ENCODE peak calls at places on chromosomes 11 and 22, in nine cellular contexts. One of them, this sample, is unnamed.

GRCh38 chr22:45170001-45170466 is 6.3 kb downstream of the NUP50 start:
- DNase-seq in cardiac fibroblast: no peak
- DNase-seq in fibroblast of pulmonary artery: no peak
- DNase-seq in dorsolateral prefrontal cortex: no peak
- DNase-seq in nephron progenitor cell: no peak
- DNase-seq in DND-41: no peak
- DNase-seq in HCT116: no peak
- DNase-seq in HFF-Myc: no peak
- DNase-seq in IMR-90: peak
- DNase-seq in this sample: no peak

GRCh38 chr11:86518211-86518610 is 143.5 kb downstream of the CCDC81 start:
- DNase-seq in dorsolateral prefrontal cortex: no peak
- DNase-seq in cardiac fibroblast: no peak
- DNase-seq in HFF-Myc: no peak
- DNase-seq in fibroblast of pulmonary artery: no peak
- DNase-seq in IMR-90: no peak
- DNase-seq in HCT116: no peak
- DNase-seq in DND-41: no peak
- DNase-seq in nephron progenitor cell: no peak
- DNase-seq in this sample: peak

GRCh38 chr11:119323532-119324033 is 6.7 kb upstream of the MCAM start:
- DNase-seq in IMR-90: peak
- DNase-seq in HCT116: peak
- DNase-seq in nephron progenitor cell: peak
- DNase-seq in dorsolateral prefrontal cortex: no peak
- DNase-seq in cardiac fibroblast: peak
- DNase-seq in DND-41: peak
- DNase-seq in HFF-Myc: peak
- DNase-seq in fibroblast of pulmonary artery: peak
- DNase-seq in this sample: no peak

GRCh38 chr11:65071907-65072630 is 11.8 kb downstream of the CDCA5 start:
- DNase-seq in nephron progenitor cell: no peak
- DNase-seq in HCT116: no peak
- DNase-seq in HFF-Myc: no peak
- DNase-seq in fibroblast of pulmonary artery: no peak
- DNase-seq in IMR-90: no peak
- DNase-seq in cardiac fibroblast: no peak
- DNase-seq in DND-41: no peak
- DNase-seq in dorsolateral prefrontal cortex: no peak
- DNase-seq in this sample: no peak

GRCh38 chr11:117220999-117221774 is 10.7 kb downstream of the PCSK7 start:
- DNase-seq in HFF-Myc: no peak
- DNase-seq in cardiac fibroblast: peak
- DNase-seq in fibroblast of pulmonary artery: peak
- DNase-seq in dorsolateral prefrontal cortex: no peak
- DNase-seq in IMR-90: no peak
- DNase-seq in DND-41: no peak
- DNase-seq in nephron progenitor cell: no peak
- DNase-seq in HCT116: no peak
- DNase-seq in this sample: no peak

GRCh38 chr11:68053981-68054812 is 15.4 kb downstream of the TCIRG1 start:
- DNase-seq in DND-41: no peak
- DNase-seq in IMR-90: no peak
- DNase-seq in HFF-Myc: no peak
- DNase-seq in HCT116: no peak
- DNase-seq in fibroblast of pulmonary artery: no peak
- DNase-seq in cardiac fibroblast: no peak
- DNase-seq in dorsolateral prefrontal cortex: peak
- DNase-seq in nephron progenitor cell: no peak
- DNase-seq in this sample: no peak

GRCh38 chr11:3093281-3094191 is 36.3 kb upstream of the CARS1 start:
- DNase-seq in IMR-90: no peak
- DNase-seq in nephron progenitor cell: no peak
- DNase-seq in HFF-Myc: no peak
- DNase-seq in HCT116: no peak
- DNase-seq in cardiac fibroblast: no peak
- DNase-seq in fibroblast of pulmonary artery: no peak
- DNase-seq in dorsolateral prefrontal cortex: no peak
- DNase-seq in DND-41: no peak
- DNase-seq in this sample: no peak

GRCh38 chr11:126133902-126134301 is 71.2 kb upstream of the CDON start:
- DNase-seq in DND-41: no peak
- DNase-seq in fibroblast of pulmonary artery: no peak
- DNase-seq in HCT116: no peak
- DNase-seq in HFF-Myc: no peak
- DNase-seq in cardiac fibroblast: no peak
- DNase-seq in IMR-90: no peak
- DNase-seq in dorsolateral prefrontal cortex: no peak
- DNase-seq in nephron progenitor cell: no peak
- DNase-seq in this sample: no peak

GRCh38 chr11:20158597-20159257 is 1.5 kb downstream of the DBX1 start:
- DNase-seq in DND-41: no peak
- DNase-seq in fibroblast of pulmonary artery: peak
- DNase-seq in HCT116: no peak
- DNase-seq in HFF-Myc: peak
- DNase-seq in IMR-90: peak
- DNase-seq in cardiac fibroblast: peak
- DNase-seq in nephron progenitor cell: peak
- DNase-seq in dorsolateral prefrontal cortex: no peak
- DNase-seq in this sample: no peak

GRCh38 chr11:7558046-7558445 is 44.2 kb downstream of the PPFIBP2 start:
- DNase-seq in HCT116: no peak
- DNase-seq in dorsolateral prefrontal cortex: no peak
- DNase-seq in nephron progenitor cell: no peak
- DNase-seq in DND-41: no peak
- DNase-seq in IMR-90: no peak
- DNase-seq in fibroblast of pulmonary artery: no peak
- DNase-seq in cardiac fibroblast: no peak
- DNase-seq in HFF-Myc: no peak
- DNase-seq in this sample: no peak

GRCh38 chr11:7561562-7561961 is 47.8 kb downstream of the PPFIBP2 start:
- DNase-seq in fibroblast of pulmonary artery: no peak
- DNase-seq in nephron progenitor cell: no peak
- DNase-seq in HCT116: no peak
- DNase-seq in cardiac fibroblast: no peak
- DNase-seq in HFF-Myc: no peak
- DNase-seq in dorsolateral prefrontal cortex: no peak
- DNase-seq in IMR-90: no peak
- DNase-seq in DND-41: no peak
- DNase-seq in this sample: no peak

GRCh38 chr11:7555067-7555699 is 41.4 kb downstream of the PPFIBP2 start:
- DNase-seq in HFF-Myc: no peak
- DNase-seq in IMR-90: no peak
- DNase-seq in HCT116: no peak
- DNase-seq in dorsolateral prefrontal cortex: peak
- DNase-seq in nephron progenitor cell: no peak
- DNase-seq in fibroblast of pulmonary artery: no peak
- DNase-seq in cardiac fibroblast: peak
- DNase-seq in DND-41: no peak
- DNase-seq in this sample: no peak

GRCh38 chr11:7563269-7563668 is 49.5 kb downstream of the PPFIBP2 start:
- DNase-seq in cardiac fibroblast: no peak
- DNase-seq in nephron progenitor cell: no peak
- DNase-seq in fibroblast of pulmonary artery: no peak
- DNase-seq in IMR-90: no peak
- DNase-seq in dorsolateral prefrontal cortex: no peak
- DNase-seq in DND-41: no peak
- DNase-seq in HFF-Myc: no peak
- DNase-seq in HCT116: no peak
- DNase-seq in this sample: no peak

GRCh38 chr11:7559404-7560283 is 45.8 kb downstream of the PPFIBP2 start:
- DNase-seq in nephron progenitor cell: no peak
- DNase-seq in fibroblast of pulmonary artery: no peak
- DNase-seq in IMR-90: no peak
- DNase-seq in DND-41: no peak
- DNase-seq in dorsolateral prefrontal cortex: no peak
- DNase-seq in HCT116: no peak
- DNase-seq in HFF-Myc: no peak
- DNase-seq in cardiac fibroblast: no peak
- DNase-seq in this sample: no peak
- TF ChIP-seq CTCF in nephron progenitor cell: no peak
- TF ChIP-seq CTCF in fibroblast of pulmonary artery: no peak
- TF ChIP-seq CTCF in IMR-90: no peak
- TF ChIP-seq CTCF in DND-41: no peak
- TF ChIP-seq CTCF in dorsolateral prefrontal cortex: no peak
- TF ChIP-seq CTCF in HCT116: no peak
- TF ChIP-seq CTCF in HFF-Myc: no peak
- TF ChIP-seq CTCF in cardiac fibroblast: no peak
- TF ChIP-seq CTCF in this sample: no peak

DNA sequence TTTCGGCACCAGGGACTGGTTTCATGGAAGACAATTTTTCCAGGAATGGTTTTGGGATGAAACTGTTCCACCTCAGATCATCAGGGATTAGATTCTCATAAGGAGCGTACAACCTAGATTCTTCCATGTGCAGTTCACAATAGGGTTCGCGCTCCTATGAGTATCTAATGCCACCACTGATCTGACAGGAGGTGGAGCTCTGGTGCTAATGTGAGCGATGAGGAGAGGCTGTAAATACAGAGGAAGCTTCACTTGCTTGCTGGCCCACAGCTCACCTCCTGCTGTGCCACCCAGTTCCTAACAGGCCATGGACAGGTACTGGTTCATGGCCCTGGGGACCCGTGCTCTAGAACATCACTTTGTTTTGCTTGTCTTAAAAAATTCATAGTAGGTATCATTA is 41.8 kb upstream of the AMPD3 start:
- DNase-seq in HFF-Myc: no peak
- DNase-seq in dorsolateral prefrontal cortex: no peak
- DNase-seq in cardiac fibroblast: no peak
- DNase-seq in fibroblast of pulmonary artery: no peak
- DNase-seq in IMR-90: peak
- DNase-seq in DND-41: peak
- DNase-seq in nephron progenitor cell: no peak
- DNase-seq in HCT116: peak
- DNase-seq in this sample: peak
- TF ChIP-seq CTCF in HFF-Myc: peak
- TF ChIP-seq CTCF in dorsolateral prefrontal cortex: peak
- TF ChIP-seq CTCF in cardiac fibroblast: peak
- TF ChIP-seq CTCF in fibroblast of pulmonary artery: no peak
- TF ChIP-seq CTCF in IMR-90: peak
- TF ChIP-seq CTCF in DND-41: peak
- TF ChIP-seq CTCF in nephron progenitor cell: no peak
- TF ChIP-seq CTCF in HCT116: peak
- TF ChIP-seq CTCF in this sample: peak

GRCh38 chr22:22921575-22921974 is 34.0 kb downstream of the IGLL5 start:
- DNase-seq in dorsolateral prefrontal cortex: no peak
- DNase-seq in HCT116: no peak
- DNase-seq in fibroblast of pulmonary artery: no peak
- DNase-seq in nephron progenitor cell: no peak
- DNase-seq in IMR-90: no peak
- DNase-seq in cardiac fibroblast: no peak
- DNase-seq in DND-41: no peak
- DNase-seq in HFF-Myc: no peak
- DNase-seq in this sample: no peak
- TF ChIP-seq CTCF in dorsolateral prefrontal cortex: no peak
- TF ChIP-seq CTCF in HCT116: no peak
- TF ChIP-seq CTCF in fibroblast of pulmonary artery: no peak
- TF ChIP-seq CTCF in nephron progenitor cell: no peak
- TF ChIP-seq CTCF in IMR-90: no peak
- TF ChIP-seq CTCF in cardiac fibroblast: no peak
- TF ChIP-seq CTCF in DND-41: no peak
- TF ChIP-seq CTCF in HFF-Myc: no peak
- TF ChIP-seq CTCF in this sample: no peak

GRCh38 chr11:69320756-69321741 is 27.1 kb downstream of the MYEOV start:
- DNase-seq in cardiac fibroblast: no peak
- DNase-seq in fibroblast of pulmonary artery: no peak
- DNase-seq in HFF-Myc: no peak
- DNase-seq in IMR-90: peak
- DNase-seq in nephron progenitor cell: no peak
- DNase-seq in dorsolateral prefrontal cortex: no peak
- DNase-seq in HCT116: no peak
- DNase-seq in DND-41: no peak
- DNase-seq in this sample: no peak
- TF ChIP-seq CTCF in cardiac fibroblast: no peak
- TF ChIP-seq CTCF in fibroblast of pulmonary artery: no peak
- TF ChIP-seq CTCF in HFF-Myc: no peak
- TF ChIP-seq CTCF in IMR-90: no peak
- TF ChIP-seq CTCF in nephron progenitor cell: no peak
- TF ChIP-seq CTCF in dorsolateral prefrontal cortex: no peak
- TF ChIP-seq CTCF in HCT116: no peak
- TF ChIP-seq CTCF in DND-41: no peak
- TF ChIP-seq CTCF in this sample: no peak

GRCh38 chr11:113016905-113017304 is 55.7 kb downstream of the NCAM1 start:
- DNase-seq in fibroblast of pulmonary artery: no peak
- DNase-seq in IMR-90: no peak
- DNase-seq in HFF-Myc: no peak
- DNase-seq in dorsolateral prefrontal cortex: no peak
- DNase-seq in nephron progenitor cell: no peak
- DNase-seq in DND-41: no peak
- DNase-seq in cardiac fibroblast: no peak
- DNase-seq in HCT116: no peak
- DNase-seq in this sample: no peak

GRCh38 chr11:113018913-113019312 is 57.7 kb downstream of the NCAM1 start:
- DNase-seq in HCT116: no peak
- DNase-seq in dorsolateral prefrontal cortex: no peak
- DNase-seq in cardiac fibroblast: no peak
- DNase-seq in fibroblast of pulmonary artery: no peak
- DNase-seq in IMR-90: no peak
- DNase-seq in HFF-Myc: no peak
- DNase-seq in DND-41: no peak
- DNase-seq in nephron progenitor cell: no peak
- DNase-seq in this sample: no peak

GRCh38 chr11:113014731-113015455 is 53.7 kb downstream of the NCAM1 start:
- DNase-seq in fibroblast of pulmonary artery: peak
- DNase-seq in HFF-Myc: no peak
- DNase-seq in nephron progenitor cell: peak
- DNase-seq in cardiac fibroblast: peak
- DNase-seq in HCT116: no peak
- DNase-seq in dorsolateral prefrontal cortex: peak
- DNase-seq in DND-41: no peak
- DNase-seq in IMR-90: no peak
- DNase-seq in this sample: no peak

DNA sequence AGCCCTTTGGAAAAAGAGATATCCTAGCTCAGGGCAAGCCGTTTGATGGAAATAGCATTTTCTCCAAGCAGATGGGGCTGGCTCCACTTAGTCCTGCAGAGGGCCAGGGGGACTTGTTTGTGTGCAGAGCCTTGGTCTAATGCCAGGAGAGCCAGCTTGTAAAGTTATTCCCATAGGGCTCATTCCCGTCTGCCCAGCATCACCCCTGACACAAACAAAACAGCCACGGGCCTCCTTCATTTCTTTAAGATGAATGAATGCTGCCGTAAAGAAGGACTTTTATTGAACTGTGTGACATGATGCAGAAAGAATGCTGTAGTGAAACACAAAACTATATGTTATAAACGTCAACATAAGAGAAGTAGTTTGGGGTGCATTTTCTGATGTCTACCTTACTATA is 53.0 kb downstream of the NCAM1 start:
- DNase-seq in IMR-90: no peak
- DNase-seq in nephron progenitor cell: peak
- DNase-seq in cardiac fibroblast: peak
- DNase-seq in DND-41: no peak
- DNase-seq in fibroblast of pulmonary artery: peak
- DNase-seq in dorsolateral prefrontal cortex: no peak
- DNase-seq in HFF-Myc: no peak
- DNase-seq in HCT116: no peak
- DNase-seq in this sample: no peak
- TF ChIP-seq CTCF in IMR-90: no peak
- TF ChIP-seq CTCF in nephron progenitor cell: no peak
- TF ChIP-seq CTCF in cardiac fibroblast: no peak
- TF ChIP-seq CTCF in DND-41: no peak
- TF ChIP-seq CTCF in fibroblast of pulmonary artery: no peak
- TF ChIP-seq CTCF in dorsolateral prefrontal cortex: no peak
- TF ChIP-seq CTCF in HFF-Myc: no peak
- TF ChIP-seq CTCF in HCT116: no peak
- TF ChIP-seq CTCF in this sample: no peak